ENCODE peak calls at places on chromosomes 6 and 20, in four cellular contexts. N is hepatocyte, S is AG04450, I is adrenal gland. K is an unnamed sample.

GRCh38 chr6:38185244-38185643 is 365.7 kb downstream of the ZFAND3 start:
- DNase-seq in N (no peak), S (no peak), I (no peak), K (no peak)

GRCh38 chr6:30835576-30835975 is 48.7 kb upstream of the DDR1 start:
- DNase-seq in N (no peak), S (no peak), I (no peak), K (no peak)

GRCh38 chr6:46903175-46903574 is 18.6 kb downstream of the ADGRF5 start:
- DNase-seq in N (no peak), S (no peak), I (no peak), K (no peak)

GRCh38 chr6:7087066-7087465 is 20.7 kb upstream of the RREB1 start:
- DNase-seq in N (no peak), S (no peak), I (no peak), K (no peak)

GRCh38 chr6:44071670-44072451 is 55.4 kb downstream of the MRPL14 start:
- DNase-seq in N (no peak), S (peak; percentile 85), I (no peak), K (peak; percentile 74)

GRCh38 chr6:159594750-159595117 is 98.3 kb downstream of the SOD2 start:
- DNase-seq in N (no peak), S (no peak), I (no peak), K (no peak)

GRCh38 chr20:22379472-22379871 is 204.9 kb downstream of the FOXA2 start:
- DNase-seq in N (no peak), S (no peak), I (no peak), K (no peak)

GRCh38 chr6:126312013-126312665 is 27.8 kb upstream of the CENPW start:
- DNase-seq in N (peak; percentile 14), S (no peak), I (no peak), K (no peak)

GRCh38 chr6:32566957-32567356 is 22.7 kb downstream of the HLA-DRB1 start:
- DNase-seq in N (no peak), S (no peak), I (no peak), K (no peak)

GRCh38 chr20:1094706-1095220 is 23.6 kb upstream of the PSMF1 start:
- DNase-seq in N (no peak), S (no peak), I (no peak), K (no peak)

GRCh38 chr6:6891074-6891754 is 216.5 kb upstream of the RREB1 start:
- DNase-seq in N (peak; percentile 73), S (no peak), I (no peak), K (no peak)

GRCh38 chr6:101433141-101433540 is 39.6 kb downstream of the GRIK2 start:
- DNase-seq in N (no peak), S (no peak), I (no peak), K (no peak)

GRCh38 chr6:113873043-113873667 is 16.0 kb downstream of the MARCKS start:
- DNase-seq in N (peak; percentile 42), S (no peak), I (peak; percentile 48), K (no peak)

GRCh38 chr6:29647927-29648642 is 8.8 kb upstream of the MOG start:
- DNase-seq in N (peak; percentile 50), S (no peak), I (no peak), K (peak; percentile 17)

GRCh38 chr6:44158770-44159228 is at the start of gene CAPN11:
- DNase-seq in N (no peak), S (no peak), I (no peak), K (no peak)

GRCh38 chr6:15524736-15525401 is 138.0 kb downstream of the DTNBP1 start:
- DNase-seq in N (no peak), S (no peak), I (no peak), K (no peak)

GRCh38 chr6:24385536-24386269 is 17.0 kb upstream of the MRS2 start:
- DNase-seq in N (no peak), S (no peak), I (no peak), K (no peak)

GRCh38 chr6:163169521-163169920 is 245.0 kb upstream of the QKI start:
- DNase-seq in N (no peak), S (no peak), I (no peak), K (no peak)

GRCh38 chr6:46044876-46045617 is 29.4 kb upstream of the CLIC5 start:
- DNase-seq in N (peak; percentile 70), S (no peak), I (peak; percentile 47), K (peak; percentile 67)

GRCh38 chr20:17610566-17611289 is 40.9 kb downstream of the DSTN start:
- DNase-seq in N (no peak), S (no peak), I (no peak), K (no peak)

GRCh38 chr20:12030470-12030869 is 112.8 kb downstream of the BTBD3 start:
- DNase-seq in N (peak; percentile 23), S (no peak), I (no peak), K (no peak)

GRCh38 chr6:34459899-34460593 is 5.8 kb upstream of the PACSIN1 start:
- DNase-seq in N (peak; percentile 75), S (no peak), I (peak; percentile 66), K (no peak)

GRCh38 chr20:35616465-35617396 is 1.1 kb downstream of the SPAG4 start:
- DNase-seq in N (peak; percentile 84), S (peak; percentile 98), I (peak; percentile 90), K (peak; percentile 21)

GRCh38 chr6:146770965-146771735 is 172.4 kb downstream of the ADGB start:
- DNase-seq in N (no peak), S (no peak), I (peak; percentile 53), K (no peak)

GRCh38 chr6:127032971-127033370 is 85.5 kb upstream of the RSPO3 start:
- DNase-seq in N (no peak), S (no peak), I (no peak), K (no peak)

GRCh38 chr20:34390769-34391447 is 27.8 kb downstream of the ITCH start:
- DNase-seq in N (peak; percentile 63), S (peak; percentile 67), I (peak; percentile 89), K (peak; percentile 71)

GRCh38 chr20:19735446-19735845 is 22.6 kb upstream of the RIN2 start:
- DNase-seq in N (peak; percentile 69), S (no peak), I (peak; percentile 79), K (peak; percentile 40)

GRCh38 chr20:51696304-51697118 is 71.7 kb downstream of the ATP9A start:
- DNase-seq in N (peak; percentile 32), S (no peak), I (no peak), K (no peak)

GRCh38 chr6:73308712-73309533 is 45.2 kb downstream of the DPPA5 start:
- DNase-seq in N (peak; percentile 28), S (no peak), I (no peak), K (no peak)
- TF ChIP-seq CTCF in N (peak; percentile 30), S (peak; percentile 46), I (no peak), K (peak; percentile 30)

DNA sequence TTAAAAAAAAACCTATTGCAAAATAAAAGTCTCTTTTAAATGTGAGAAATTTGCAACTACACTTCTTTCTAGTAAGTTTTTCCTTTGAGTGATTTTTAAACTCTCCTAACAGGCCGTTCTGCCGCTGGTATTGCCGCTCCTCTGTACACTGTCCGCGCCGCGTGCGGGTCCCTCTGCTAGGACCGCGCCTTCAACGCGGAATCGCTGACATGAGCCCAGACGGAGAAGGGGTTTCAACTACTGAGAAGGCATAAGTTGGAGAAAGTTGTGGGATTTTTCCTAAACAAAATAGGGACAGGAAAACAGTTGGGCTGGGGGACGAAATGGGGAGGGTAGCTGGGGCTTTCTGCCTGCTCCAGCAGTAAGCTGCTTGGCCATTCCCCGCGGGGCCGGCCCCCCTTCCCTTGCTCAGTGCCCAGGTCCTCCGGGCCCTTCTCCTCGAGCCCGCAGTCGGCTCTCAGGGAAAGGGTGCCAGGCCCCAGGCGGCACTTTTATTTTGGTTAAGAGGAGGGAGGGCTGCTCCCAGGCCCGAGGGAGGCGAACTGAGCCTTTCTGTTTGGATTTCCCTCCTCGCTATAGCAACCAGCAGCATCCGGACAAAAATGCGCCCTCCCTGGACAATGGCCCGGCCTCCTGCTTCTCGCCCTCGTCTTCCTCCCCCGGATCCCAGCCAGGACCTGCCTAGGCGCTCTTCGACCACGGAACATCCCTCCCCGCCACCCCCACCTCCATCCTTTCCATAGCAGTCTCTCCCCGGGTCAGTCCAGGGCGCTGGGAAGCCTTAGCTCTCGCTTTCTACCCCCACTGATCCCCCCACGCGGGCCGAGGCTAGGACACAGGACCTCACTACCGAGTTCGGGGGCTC is 6.8 kb upstream of the POU3F2 start:
- DNase-seq in N (no peak), S (no peak), I (no peak), K (no peak)
- H3K4me3 ChIP-seq in N (no peak overlapping the region), S (no peak overlapping the region), I (no peak overlapping the region), K (no peak overlapping the region)

GRCh38 chr6:157272866-157273755 is 50.2 kb downstream of the TMEM242 start:
- DNase-seq in N (no peak), S (no peak), I (no peak), K (no peak)
- TF ChIP-seq CTCF in N (no peak), S (no peak), I (no peak), K (no peak)

GRCh38 chr6:1701668-1702353 is 92.1 kb downstream of the FOXC1 start:
- DNase-seq in N (peak; percentile 15), S (peak; percentile 61), I (no peak), K (peak; percentile 42)

GRCh38 chr6:1703923-1704322 is 94.2 kb downstream of the FOXC1 start:
- DNase-seq in N (no peak), S (no peak), I (no peak), K (no peak)

GRCh38 chr6:1704711-1705110 is 95.0 kb downstream of the FOXC1 start:
- DNase-seq in N (no peak), S (no peak), I (no peak), K (no peak)

GRCh38 chr6:1703091-1703855 is 93.6 kb downstream of the FOXC1 start:
- DNase-seq in N (no peak), S (no peak), I (no peak), K (no peak)

DNA sequence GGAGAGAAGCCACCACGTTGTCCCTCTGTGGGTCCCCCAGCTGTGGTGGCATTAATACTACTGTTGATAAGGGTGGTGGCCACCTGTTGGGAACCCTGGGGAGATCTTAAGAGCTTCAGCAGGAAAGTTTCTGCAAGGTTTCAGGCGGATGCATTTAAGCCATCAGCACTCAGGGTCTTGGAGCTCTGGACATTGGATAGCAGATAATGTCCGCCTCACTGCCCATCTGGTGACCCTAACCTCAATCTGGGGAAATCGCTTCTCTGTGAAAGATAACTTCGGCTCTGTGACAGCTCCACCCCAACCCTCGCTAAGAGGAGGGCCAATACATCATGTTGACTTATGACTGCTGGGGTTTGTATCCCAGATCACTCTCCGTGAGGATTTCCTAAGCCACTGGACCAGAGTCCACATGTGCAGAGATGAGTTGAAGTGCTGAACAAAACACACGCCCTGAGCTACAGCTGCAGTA is 92.9 kb downstream of the FOXC1 start:
- DNase-seq in N (peak; percentile 12), S (no peak), I (no peak), K (no peak)
- H3K4me3 ChIP-seq in N (no peak overlapping the region), S (no peak overlapping the region), I (no peak overlapping the region), K (no peak overlapping the region)

DNA sequence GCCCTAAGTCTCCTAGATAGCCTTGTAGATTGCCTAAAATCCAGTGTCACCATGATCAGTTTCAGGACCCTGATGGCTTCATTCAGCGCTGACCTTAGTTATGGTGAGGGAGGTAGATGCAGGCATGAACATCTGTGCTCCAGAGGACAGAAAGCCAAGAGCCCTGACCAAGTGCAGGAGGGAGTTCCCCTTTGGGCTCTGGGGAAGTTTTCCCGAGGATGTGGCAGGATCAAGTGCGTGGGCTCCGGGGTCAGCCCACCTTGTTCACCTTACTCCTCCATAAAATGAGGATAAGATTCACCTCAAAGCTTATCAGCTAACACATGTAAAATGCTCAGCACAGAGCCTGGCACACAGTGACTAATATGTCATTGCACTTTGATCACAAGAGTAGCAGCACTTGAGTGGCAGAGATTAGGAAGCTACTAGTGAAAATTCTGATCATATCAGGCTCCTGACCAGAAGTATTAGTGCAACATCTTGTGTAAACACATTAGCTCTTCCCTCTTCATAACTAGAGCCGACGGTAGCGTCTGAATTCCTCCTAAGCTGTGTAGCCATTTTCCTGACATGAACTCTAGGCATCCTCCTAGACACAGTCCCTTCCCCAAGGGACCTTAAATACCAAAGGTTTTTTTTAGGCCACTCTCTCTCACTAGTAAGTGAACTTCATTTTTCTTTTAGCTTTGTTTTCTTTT is 125.2 kb downstream of the SULF2 start:
- DNase-seq in N (no peak), S (no peak), I (no peak), K (no peak)
- TF ChIP-seq CTCF in N (no peak), S (no peak), I (no peak), K (no peak)

K was measured in HFF-Myc.